ENCODE peak calls at places on chromosomes 11 and 22, in four cellular contexts. L is MM.1S, W is A673, F is lung. X is an unnamed sample.

GRCh38 chr11:11366793-11367192 is 13.7 kb upstream of the CSNK2A3 start:
- DNase-seq in F (no peak), L (no peak), W (no peak), X (no peak)

GRCh38 chr11:95790933-95791247 is 592 bp downstream of the CEP57 start:
- DNase-seq in W (peak; percentile 66), F (peak; percentile 84), L (peak; percentile 81), X (peak; percentile 65)

GRCh38 chr22:31618057-31618456 is 44.0 kb downstream of the PISD start:
- DNase-seq in W (no peak), F (no peak), L (no peak), X (no peak)

GRCh38 chr22:30038219-30038618 is 42.0 kb upstream of the HORMAD2 start:
- DNase-seq in L (no peak), F (no peak), W (no peak), X (no peak)

GRCh38 chr11:88972210-88972609 is 93.6 kb downstream of the GRM5 start:
- DNase-seq in W (no peak), F (no peak), L (no peak), X (no peak)

GRCh38 chr22:28408702-28409101 is 270.9 kb downstream of the TTC28 start:
- DNase-seq in F (no peak), W (no peak), L (no peak), X (no peak)

GRCh38 chr11:44590769-44591168 is 25.3 kb downstream of the CD82 start:
- DNase-seq in W (no peak), L (no peak), F (no peak), X (no peak)

GRCh38 chr11:34548278-34548677 is 34.7 kb upstream of the ELF5 start:
- DNase-seq in W (no peak), L (no peak), F (peak; percentile 33), X (no peak)

GRCh38 chr11:6606471-6607189 is 3.1 kb downstream of the ILK start:
- DNase-seq in L (peak; percentile 83), F (peak; percentile 90), W (peak; percentile 78), X (peak; percentile 92)

GRCh38 chr11:19633276-19633675 is 79.4 kb upstream of the NAV2 start:
- DNase-seq in F (peak; percentile 69), W (no peak), L (no peak), X (no peak)

GRCh38 chr22:42725606-42726355 is 5.1 kb upstream of the A4GALT start:
- DNase-seq in W (no peak), F (no peak), L (no peak), X (no peak)

GRCh38 chr11:72222907-72223614 is 1.5 kb upstream of the INPPL1 start:
- DNase-seq in F (peak; percentile 95), L (peak; percentile 94), W (peak; percentile 97), X (peak; percentile 96)
- H3K27ac ChIP-seq in F (peak overlapping the region; percentile 99), L (peak overlapping the region; percentile 95), W (peak overlapping the region; percentile 78), X (peak overlapping the region; percentile 97)

DNA sequence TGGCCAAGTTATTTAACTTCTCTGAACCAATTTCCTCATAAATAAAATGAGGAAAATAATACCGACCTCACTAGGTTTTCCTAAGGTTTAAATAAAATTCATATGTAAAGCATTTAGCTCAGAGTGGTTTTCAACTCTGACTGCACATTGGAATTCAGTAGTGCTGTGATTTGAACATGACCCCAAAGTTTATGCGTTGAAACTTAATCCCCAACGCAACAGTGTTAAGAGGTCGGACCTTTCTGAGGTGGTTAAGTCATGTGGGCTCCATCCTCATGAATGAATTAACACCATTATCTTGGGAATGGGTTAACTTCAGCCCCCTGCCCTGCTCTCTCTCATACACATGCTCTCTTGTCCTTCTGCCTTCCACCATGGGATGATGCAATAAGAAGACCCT is 322.2 kb downstream of the AASDHPPT start:
- DNase-seq in F (no peak), L (no peak), W (no peak), X (no peak)
- TF ChIP-seq CTCF in F (no peak), L (no peak), W (no peak), X (no peak)

GRCh38 chr11:76196849-76197248 is 9.5 kb downstream of the WNT11 start:
- DNase-seq in L (no peak), F (no peak), W (no peak), X (no peak)
- H3K27ac ChIP-seq in L (no peak overlapping the region), F (no peak overlapping the region), W (no peak overlapping the region), X (no peak overlapping the region)

DNA sequence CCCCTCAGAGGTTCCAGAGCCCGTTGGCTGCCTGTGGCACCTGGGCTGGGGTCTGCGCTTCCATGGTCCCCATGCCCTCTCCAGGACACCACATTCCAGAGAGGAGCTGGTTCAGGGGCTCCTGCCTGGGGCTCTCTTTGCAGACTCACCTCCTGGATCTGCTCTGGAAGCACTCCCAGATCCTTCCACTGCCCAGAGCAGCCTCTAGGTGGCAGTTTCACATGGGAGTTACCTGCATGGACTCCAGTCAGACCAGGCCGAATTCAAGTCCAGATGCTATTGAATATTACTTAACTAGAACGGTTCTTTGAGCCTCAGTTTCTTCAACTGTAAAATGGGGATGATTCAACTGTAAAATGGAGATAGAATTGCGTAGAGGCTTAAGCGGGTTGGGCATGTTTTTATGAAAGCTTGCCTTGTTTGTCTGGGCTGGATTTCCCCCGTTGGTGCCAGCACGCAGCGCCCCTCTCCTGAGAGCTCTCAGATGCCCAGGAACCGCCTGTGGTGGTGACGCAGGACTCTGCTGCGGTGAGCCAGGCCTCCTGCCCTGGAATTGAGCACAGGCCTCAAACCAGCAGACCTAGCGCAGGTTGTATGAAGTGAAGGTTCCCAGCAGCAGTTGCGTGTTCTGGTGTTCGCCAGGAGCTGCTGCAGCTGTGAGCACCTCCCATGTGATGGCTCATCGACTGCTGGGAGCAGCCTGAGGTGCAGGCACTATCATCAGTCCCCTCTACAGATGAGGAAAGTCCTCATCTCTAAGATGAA is 44.2 kb downstream of the LMO1 start:
- DNase-seq in L (peak; percentile 48), F (peak; percentile 43), W (peak; percentile 37), X (peak; percentile 72)
- TF ChIP-seq CTCF in L (peak; percentile 70), F (peak; percentile 7), W (peak; percentile 64), X (peak; percentile 69)

GRCh38 chr22:36356708-36357694 is 30.8 kb downstream of the MYH9 start:
- DNase-seq in F (no peak), W (no peak), L (no peak), X (no peak)

GRCh38 chr22:36355362-36355761 is 32.4 kb downstream of the MYH9 start:
- DNase-seq in F (no peak), W (no peak), L (peak; percentile 45), X (no peak)

GRCh38 chr22:36352775-36353507 is 34.8 kb downstream of the MYH9 start:
- DNase-seq in W (no peak), L (no peak), F (no peak), X (no peak)

GRCh38 chr22:36358533-36359171 is 29.1 kb downstream of the MYH9 start:
- DNase-seq in W (no peak), L (no peak), F (no peak), X (no peak)

GRCh38 chr22:36355894-36356293 is 31.9 kb downstream of the MYH9 start:
- DNase-seq in L (no peak), W (no peak), F (no peak), X (no peak)
- H3K27ac ChIP-seq in L (peak overlapping the region; percentile 85), W (peak overlapping the region; percentile 87), F (peak overlapping the region; percentile 47), X (no peak overlapping the region)

DNA sequence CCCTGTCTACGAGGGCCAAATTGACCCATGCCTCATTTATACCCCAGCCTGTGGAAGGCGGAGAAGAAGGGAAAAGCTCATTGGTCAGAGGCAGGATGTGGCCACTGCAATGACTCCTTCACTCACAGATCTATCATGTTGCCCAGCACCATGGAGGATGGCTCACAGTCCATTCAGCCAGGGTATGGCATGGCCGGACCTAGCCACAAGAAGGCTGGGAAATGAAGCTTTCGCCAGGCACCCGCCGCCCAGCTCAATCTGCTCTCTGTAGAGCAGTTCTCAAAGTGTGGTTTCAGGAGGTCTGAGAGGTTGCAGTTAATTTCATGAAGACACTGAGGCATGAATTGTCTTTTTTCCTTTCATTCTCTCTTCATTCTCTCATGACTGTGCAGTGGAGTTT is 40.6 kb upstream of the LINC01488 start:
- DNase-seq in W (no peak), F (no peak), L (no peak), X (no peak)
- TF ChIP-seq CTCF in W (no peak), F (no peak), L (no peak), X (no peak)

GRCh38 chr22:23079814-23080521 is 9.6 kb downstream of the GNAZ start:
- DNase-seq in F (no peak), L (no peak), W (no peak), X (no peak)

GRCh38 chr22:23079240-23079768 is 9.0 kb downstream of the GNAZ start:
- DNase-seq in W (no peak), L (no peak), F (no peak), X (no peak)

GRCh38 chr22:23077627-23078461 is 7.5 kb downstream of the GNAZ start:
- DNase-seq in W (no peak), F (no peak), L (no peak), X (no peak)

GRCh38 chr22:23076896-23077572 is 6.7 kb downstream of the GNAZ start:
- DNase-seq in W (no peak), F (no peak), L (no peak), X (no peak)

GRCh38 chr22:23078462-23078787 is 8.1 kb downstream of the GNAZ start:
- DNase-seq in W (no peak), F (no peak), L (no peak), X (no peak)
- H3K27ac ChIP-seq in W (no peak overlapping the region), F (no peak overlapping the region), L (no peak overlapping the region), X (no peak overlapping the region)

GRCh38 chr11:1882265-1883238 is 9.1 kb downstream of the PRR33 start:
- DNase-seq in L (peak; percentile 48), F (peak; percentile 74), W (peak; percentile 68), X (peak; percentile 80)
- TF ChIP-seq CTCF in L (peak; percentile 73), F (peak; percentile 84), W (peak; percentile 86), X (peak; percentile 93)

GRCh38 chr11:128517457-128518230 is 69.7 kb downstream of the ETS1 start:
- DNase-seq in F (no peak), W (no peak), L (no peak), X (no peak)

GRCh38 chr11:128520206-128520885 is 67.0 kb downstream of the ETS1 start:
- DNase-seq in L (no peak), W (no peak), F (no peak), X (no peak)

GRCh38 chr11:128519353-128519752 is 68.0 kb downstream of the ETS1 start:
- DNase-seq in F (no peak), L (no peak), W (no peak), X (no peak)

GRCh38 chr11:128516886-128517285 is 70.5 kb downstream of the ETS1 start:
- DNase-seq in W (no peak), L (no peak), F (no peak), X (no peak)

GRCh38 chr11:128518493-128519207 is 68.7 kb downstream of the ETS1 start:
- DNase-seq in F (no peak), L (no peak), W (no peak), X (peak; percentile 72)
- H3K27ac ChIP-seq in F (peak overlapping the region; percentile 71), L (no peak overlapping the region), W (no peak overlapping the region), X (peak overlapping the region; percentile 54)

GRCh38 chr11:9901931-9902330 is 238.1 kb downstream of the SWAP70 start:
- DNase-seq in F (no peak), W (no peak), L (no peak), X (no peak)
- TF ChIP-seq CTCF in F (no peak), W (no peak), L (no peak), X (no peak)